ENCODE peak calls at places on chromosome 13, in seven cellular contexts. One of them, this sample, is unnamed.

GRCh38 chr13:33379597-33379996 is 94.0 kb upstream of the STARD13 start:
- DNase-seq in lower lobe of right lung: no peak
- DNase-seq in amygdala: no peak
- DNase-seq in B cell: no peak
- DNase-seq in T-cell: no peak
- DNase-seq in lung microvascular endothelial cell: peak
- DNase-seq in ecto neural progenitor cell: no peak
- DNase-seq in this sample: no peak

GRCh38 chr13:94700536-94700935 is 11.8 kb downstream of the SOX21 start:
- DNase-seq in ecto neural progenitor cell: no peak
- DNase-seq in lung microvascular endothelial cell: no peak
- DNase-seq in B cell: no peak
- DNase-seq in T-cell: no peak
- DNase-seq in amygdala: no peak
- DNase-seq in lower lobe of right lung: no peak
- DNase-seq in this sample: no peak

GRCh38 chr13:35475960-35476943 is at the start of gene MAB21L1:
- DNase-seq in B cell: no peak
- DNase-seq in lung microvascular endothelial cell: peak
- DNase-seq in T-cell: no peak
- DNase-seq in amygdala: no peak
- DNase-seq in ecto neural progenitor cell: peak
- DNase-seq in lower lobe of right lung: no peak
- DNase-seq in this sample: no peak

GRCh38 chr13:112391747-112392146 is 15.6 kb downstream of the SPACA7 start:
- DNase-seq in B cell: no peak
- DNase-seq in amygdala: no peak
- DNase-seq in lung microvascular endothelial cell: no peak
- DNase-seq in lower lobe of right lung: no peak
- DNase-seq in T-cell: no peak
- DNase-seq in ecto neural progenitor cell: no peak
- DNase-seq in this sample: no peak

GRCh38 chr13:99995503-99996176 is 14.1 kb downstream of the ZIC2 start:
- DNase-seq in T-cell: no peak
- DNase-seq in B cell: no peak
- DNase-seq in ecto neural progenitor cell: no peak
- DNase-seq in amygdala: no peak
- DNase-seq in lung microvascular endothelial cell: peak
- DNase-seq in lower lobe of right lung: no peak
- DNase-seq in this sample: no peak

GRCh38 chr13:114268344-114269280 is 12.8 kb upstream of the UPF3A start:
- DNase-seq in T-cell: peak
- DNase-seq in lung microvascular endothelial cell: no peak
- DNase-seq in lower lobe of right lung: no peak
- DNase-seq in amygdala: no peak
- DNase-seq in B cell: no peak
- DNase-seq in ecto neural progenitor cell: no peak
- DNase-seq in this sample: no peak

GRCh38 chr13:44425815-44426078 is 52.1 kb downstream of the SERP2 start:
- DNase-seq in ecto neural progenitor cell: peak
- DNase-seq in lower lobe of right lung: no peak
- DNase-seq in lung microvascular endothelial cell: no peak
- DNase-seq in B cell: no peak
- DNase-seq in T-cell: no peak
- DNase-seq in amygdala: no peak
- DNase-seq in this sample: no peak

GRCh38 chr13:67438465-67438864 is 208.3 kb upstream of the PCDH9 start:
- DNase-seq in T-cell: no peak
- DNase-seq in B cell: no peak
- DNase-seq in ecto neural progenitor cell: no peak
- DNase-seq in lower lobe of right lung: no peak
- DNase-seq in amygdala: no peak
- DNase-seq in lung microvascular endothelial cell: no peak
- DNase-seq in this sample: no peak

GRCh38 chr13:49791214-49791752 is 1.2 kb downstream of the KPNA3 start:
- DNase-seq in ecto neural progenitor cell: no peak
- DNase-seq in amygdala: no peak
- DNase-seq in lower lobe of right lung: no peak
- DNase-seq in lung microvascular endothelial cell: peak
- DNase-seq in B cell: peak
- DNase-seq in T-cell: peak
- DNase-seq in this sample: no peak

GRCh38 chr13:98184796-98185195 is 7.7 kb upstream of the RNF113B start:
- DNase-seq in amygdala: no peak
- DNase-seq in T-cell: no peak
- DNase-seq in lung microvascular endothelial cell: peak
- DNase-seq in lower lobe of right lung: no peak
- DNase-seq in B cell: no peak
- DNase-seq in ecto neural progenitor cell: no peak
- DNase-seq in this sample: no peak

This sample was measured in chondrocyte.